ENCODE peak calls at places on chromosomes 1 and 21, in ten cellular contexts. One of them, this sample, is unnamed.
A peak's percentile ranks its signal among the peaks of the same experiment; 100 is the strongest.

GRCh38 chr21:43917515-43918384 is 52.7 kb downstream of the AGPAT3 start:
- DNase-seq in fibroblast of lung: no peak
- DNase-seq in BJ: no peak
- DNase-seq in lower lobe of right lung: peak; percentile 32
- DNase-seq in retinal pigment epithelial cell: no peak
- DNase-seq in GM12865: peak; percentile 72
- DNase-seq in progenitor cell of endocrine pancreas: no peak
- DNase-seq in adrenal gland: no peak
- DNase-seq in WTC11: no peak
- DNase-seq in cardiac muscle cell: no peak
- DNase-seq in this sample: no peak

GRCh38 chr1:156691665-156692408 is 13.5 kb downstream of the CRABP2 start:
- DNase-seq in retinal pigment epithelial cell: no peak
- DNase-seq in lower lobe of right lung: no peak
- DNase-seq in cardiac muscle cell: peak; percentile 60
- DNase-seq in fibroblast of lung: no peak
- DNase-seq in BJ: no peak
- DNase-seq in WTC11: no peak
- DNase-seq in adrenal gland: no peak
- DNase-seq in GM12865: no peak
- DNase-seq in progenitor cell of endocrine pancreas: no peak
- DNase-seq in this sample: peak; percentile 57

GRCh38 chr1:105337427-105337826 is 1587.7 kb downstream of the AMY1C start:
- DNase-seq in BJ: no peak
- DNase-seq in fibroblast of lung: no peak
- DNase-seq in lower lobe of right lung: no peak
- DNase-seq in progenitor cell of endocrine pancreas: no peak
- DNase-seq in WTC11: no peak
- DNase-seq in adrenal gland: no peak
- DNase-seq in GM12865: no peak
- DNase-seq in cardiac muscle cell: no peak
- DNase-seq in retinal pigment epithelial cell: no peak
- DNase-seq in this sample: no peak

GRCh38 chr21:38170283-38170682 is 86.5 kb upstream of the KCNJ15 start:
- DNase-seq in fibroblast of lung: peak; percentile 15
- DNase-seq in WTC11: peak; percentile 44
- DNase-seq in adrenal gland: peak; percentile 16
- DNase-seq in retinal pigment epithelial cell: no peak
- DNase-seq in progenitor cell of endocrine pancreas: no peak
- DNase-seq in GM12865: peak; percentile 29
- DNase-seq in BJ: no peak
- DNase-seq in cardiac muscle cell: no peak
- DNase-seq in lower lobe of right lung: peak; percentile 56
- DNase-seq in this sample: no peak

GRCh38 chr1:230753586-230754251 is 6.5 kb downstream of the CAPN9 start:
- DNase-seq in lower lobe of right lung: no peak
- DNase-seq in WTC11: peak; percentile 73
- DNase-seq in fibroblast of lung: peak; percentile 18
- DNase-seq in retinal pigment epithelial cell: no peak
- DNase-seq in progenitor cell of endocrine pancreas: peak; percentile 30
- DNase-seq in cardiac muscle cell: peak; percentile 76
- DNase-seq in BJ: no peak
- DNase-seq in GM12865: no peak
- DNase-seq in adrenal gland: peak; percentile 68
- DNase-seq in this sample: no peak

GRCh38 chr1:247268390-247269045 is 12.6 kb downstream of the VN1R5 start:
- DNase-seq in adrenal gland: no peak
- DNase-seq in WTC11: no peak
- DNase-seq in fibroblast of lung: peak; percentile 4
- DNase-seq in progenitor cell of endocrine pancreas: no peak
- DNase-seq in BJ: no peak
- DNase-seq in GM12865: no peak
- DNase-seq in cardiac muscle cell: no peak
- DNase-seq in lower lobe of right lung: no peak
- DNase-seq in retinal pigment epithelial cell: no peak
- DNase-seq in this sample: no peak

GRCh38 chr1:114779722-114780121 is 763 bp downstream of the SIKE1 start:
- DNase-seq in WTC11: no peak
- DNase-seq in cardiac muscle cell: no peak
- DNase-seq in BJ: no peak
- DNase-seq in fibroblast of lung: no peak
- DNase-seq in adrenal gland: no peak
- DNase-seq in retinal pigment epithelial cell: no peak
- DNase-seq in GM12865: no peak
- DNase-seq in progenitor cell of endocrine pancreas: no peak
- DNase-seq in lower lobe of right lung: no peak
- DNase-seq in this sample: no peak

GRCh38 chr1:25774921-25775774 is 24.8 kb upstream of the SELENON start:
- DNase-seq in BJ: no peak
- DNase-seq in fibroblast of lung: no peak
- DNase-seq in WTC11: no peak
- DNase-seq in adrenal gland: no peak
- DNase-seq in retinal pigment epithelial cell: no peak
- DNase-seq in cardiac muscle cell: peak; percentile 53
- DNase-seq in progenitor cell of endocrine pancreas: no peak
- DNase-seq in lower lobe of right lung: no peak
- DNase-seq in GM12865: peak; percentile 27
- DNase-seq in this sample: no peak

GRCh38 chr1:221451741-221452140 is 290.1 kb downstream of the DUSP10 start:
- DNase-seq in progenitor cell of endocrine pancreas: no peak
- DNase-seq in fibroblast of lung: no peak
- DNase-seq in cardiac muscle cell: no peak
- DNase-seq in WTC11: no peak
- DNase-seq in GM12865: no peak
- DNase-seq in BJ: no peak
- DNase-seq in retinal pigment epithelial cell: no peak
- DNase-seq in lower lobe of right lung: no peak
- DNase-seq in adrenal gland: no peak
- DNase-seq in this sample: no peak

GRCh38 chr1:208247696-208248095 is 3.5 kb upstream of the PLXNA2 start:
- DNase-seq in BJ: no peak
- DNase-seq in progenitor cell of endocrine pancreas: no peak
- DNase-seq in retinal pigment epithelial cell: no peak
- DNase-seq in GM12865: no peak
- DNase-seq in WTC11: no peak
- DNase-seq in cardiac muscle cell: peak; percentile 64
- DNase-seq in lower lobe of right lung: no peak
- DNase-seq in adrenal gland: no peak
- DNase-seq in fibroblast of lung: no peak
- DNase-seq in this sample: no peak

GRCh38 chr1:239084459-239085080 is 301.8 kb upstream of the CHRM3 start:
- DNase-seq in adrenal gland: no peak
- DNase-seq in cardiac muscle cell: no peak
- DNase-seq in BJ: no peak
- DNase-seq in lower lobe of right lung: no peak
- DNase-seq in fibroblast of lung: no peak
- DNase-seq in GM12865: no peak
- DNase-seq in progenitor cell of endocrine pancreas: no peak
- DNase-seq in WTC11: peak; percentile 16
- DNase-seq in retinal pigment epithelial cell: no peak
- DNase-seq in this sample: no peak
- TF ChIP-seq CTCF in adrenal gland: no peak
- TF ChIP-seq CTCF in cardiac muscle cell: no peak
- TF ChIP-seq CTCF in BJ: no peak
- TF ChIP-seq CTCF in lower lobe of right lung: no peak
- TF ChIP-seq CTCF in fibroblast of lung: no peak
- TF ChIP-seq CTCF in GM12865: no peak
- TF ChIP-seq CTCF in progenitor cell of endocrine pancreas: no peak
- TF ChIP-seq CTCF in WTC11: no peak
- TF ChIP-seq CTCF in retinal pigment epithelial cell: no peak
- TF ChIP-seq CTCF in this sample: no peak

GRCh38 chr1:61518670-61519400 is 206.1 kb downstream of the TM2D1 start:
- DNase-seq in WTC11: no peak
- DNase-seq in fibroblast of lung: peak; percentile 6
- DNase-seq in progenitor cell of endocrine pancreas: no peak
- DNase-seq in GM12865: peak; percentile 35
- DNase-seq in retinal pigment epithelial cell: no peak
- DNase-seq in lower lobe of right lung: no peak
- DNase-seq in BJ: no peak
- DNase-seq in adrenal gland: no peak
- DNase-seq in cardiac muscle cell: no peak
- DNase-seq in this sample: no peak

GRCh38 chr1:61517345-61517744 is 207.6 kb downstream of the TM2D1 start:
- DNase-seq in GM12865: no peak
- DNase-seq in lower lobe of right lung: no peak
- DNase-seq in fibroblast of lung: no peak
- DNase-seq in adrenal gland: no peak
- DNase-seq in progenitor cell of endocrine pancreas: no peak
- DNase-seq in cardiac muscle cell: no peak
- DNase-seq in BJ: no peak
- DNase-seq in WTC11: no peak
- DNase-seq in retinal pigment epithelial cell: no peak
- DNase-seq in this sample: no peak

GRCh38 chr1:61523219-61523618 is 201.7 kb downstream of the TM2D1 start:
- DNase-seq in progenitor cell of endocrine pancreas: no peak
- DNase-seq in GM12865: no peak
- DNase-seq in BJ: no peak
- DNase-seq in adrenal gland: no peak
- DNase-seq in lower lobe of right lung: no peak
- DNase-seq in WTC11: no peak
- DNase-seq in fibroblast of lung: no peak
- DNase-seq in retinal pigment epithelial cell: no peak
- DNase-seq in cardiac muscle cell: no peak
- DNase-seq in this sample: no peak

GRCh38 chr1:61515096-61515495 is 209.8 kb downstream of the TM2D1 start:
- DNase-seq in lower lobe of right lung: no peak
- DNase-seq in progenitor cell of endocrine pancreas: no peak
- DNase-seq in GM12865: no peak
- DNase-seq in adrenal gland: no peak
- DNase-seq in fibroblast of lung: no peak
- DNase-seq in retinal pigment epithelial cell: no peak
- DNase-seq in BJ: no peak
- DNase-seq in cardiac muscle cell: no peak
- DNase-seq in WTC11: no peak
- DNase-seq in this sample: no peak

DNA sequence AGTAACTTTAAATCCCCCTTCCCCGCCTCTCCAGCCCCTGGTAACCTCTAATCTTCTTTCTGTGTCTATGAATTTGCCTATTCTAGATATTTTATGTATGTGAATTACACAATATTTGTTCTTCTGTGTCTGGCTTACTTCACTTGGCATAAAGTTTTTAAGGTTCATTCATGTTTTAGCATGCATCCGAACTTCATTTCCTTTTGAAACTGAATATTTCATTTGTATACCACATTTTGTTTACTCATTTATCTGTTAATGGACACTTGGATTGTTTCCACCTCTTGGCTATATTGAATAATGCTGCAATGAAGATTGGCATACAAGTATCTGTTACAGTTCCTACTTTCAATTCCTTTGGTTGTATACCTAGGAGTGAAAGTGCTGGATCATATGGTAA is 205.3 kb downstream of the TM2D1 start:
- DNase-seq in adrenal gland: no peak
- DNase-seq in fibroblast of lung: no peak
- DNase-seq in GM12865: no peak
- DNase-seq in lower lobe of right lung: no peak
- DNase-seq in progenitor cell of endocrine pancreas: no peak
- DNase-seq in retinal pigment epithelial cell: no peak
- DNase-seq in cardiac muscle cell: no peak
- DNase-seq in WTC11: no peak
- DNase-seq in BJ: no peak
- DNase-seq in this sample: no peak
- TF ChIP-seq CTCF in adrenal gland: no peak
- TF ChIP-seq CTCF in fibroblast of lung: no peak
- TF ChIP-seq CTCF in GM12865: no peak
- TF ChIP-seq CTCF in lower lobe of right lung: no peak
- TF ChIP-seq CTCF in progenitor cell of endocrine pancreas: no peak
- TF ChIP-seq CTCF in retinal pigment epithelial cell: no peak
- TF ChIP-seq CTCF in cardiac muscle cell: no peak
- TF ChIP-seq CTCF in WTC11: no peak
- TF ChIP-seq CTCF in BJ: no peak
- TF ChIP-seq CTCF in this sample: no peak

DNA sequence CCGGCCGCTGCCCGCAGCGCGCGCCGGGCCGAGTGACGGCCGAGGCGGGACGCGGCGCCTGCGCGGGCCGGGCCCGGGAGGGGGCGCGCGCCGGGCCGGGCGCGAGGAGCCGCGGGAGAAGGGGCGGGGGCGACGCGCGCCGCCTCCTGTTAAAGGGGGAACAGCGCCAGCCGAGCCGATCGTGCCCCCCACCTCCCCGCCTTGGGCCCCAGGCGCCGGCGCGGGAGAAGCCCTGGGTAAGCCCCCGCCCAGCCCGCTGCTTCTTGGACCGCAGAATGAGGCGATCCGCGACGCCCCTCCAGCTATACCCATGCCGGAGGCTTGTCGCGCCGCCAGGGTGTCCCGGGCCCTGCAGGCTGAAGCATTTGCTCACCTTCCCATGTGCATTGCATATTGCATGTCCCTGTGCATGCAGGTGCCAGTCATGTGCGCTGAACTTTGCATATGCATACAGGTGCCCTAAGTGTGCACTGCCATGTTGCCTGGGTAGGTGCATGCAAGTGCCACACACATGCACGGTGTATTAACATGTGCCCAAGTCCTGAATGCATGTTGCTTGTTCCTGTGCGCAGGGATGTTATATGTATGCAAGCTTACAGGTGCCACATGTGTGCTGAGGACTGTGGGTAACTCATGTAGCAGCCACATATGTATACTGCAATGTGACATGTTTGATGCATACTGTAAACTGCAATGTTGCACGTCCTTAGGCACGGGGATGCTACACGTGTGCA is at the start of gene ADGRB2:
- DNase-seq in progenitor cell of endocrine pancreas: peak; percentile 28
- DNase-seq in fibroblast of lung: no peak
- DNase-seq in WTC11: peak; percentile 70
- DNase-seq in GM12865: no peak
- DNase-seq in retinal pigment epithelial cell: no peak
- DNase-seq in BJ: no peak
- DNase-seq in lower lobe of right lung: no peak
- DNase-seq in adrenal gland: no peak
- DNase-seq in cardiac muscle cell: peak; percentile 70
- DNase-seq in this sample: no peak
- TF ChIP-seq CTCF in progenitor cell of endocrine pancreas: no peak
- TF ChIP-seq CTCF in fibroblast of lung: no peak
- TF ChIP-seq CTCF in WTC11: no peak
- TF ChIP-seq CTCF in GM12865: no peak
- TF ChIP-seq CTCF in retinal pigment epithelial cell: no peak
- TF ChIP-seq CTCF in BJ: no peak
- TF ChIP-seq CTCF in lower lobe of right lung: no peak
- TF ChIP-seq CTCF in adrenal gland: no peak
- TF ChIP-seq CTCF in cardiac muscle cell: no peak
- TF ChIP-seq CTCF in this sample: no peak

GRCh38 chr1:91455334-91455733 is 45.3 kb upstream of the CDC7 start:
- DNase-seq in BJ: no peak
- DNase-seq in WTC11: no peak
- DNase-seq in cardiac muscle cell: no peak
- DNase-seq in GM12865: no peak
- DNase-seq in retinal pigment epithelial cell: no peak
- DNase-seq in lower lobe of right lung: no peak
- DNase-seq in fibroblast of lung: no peak
- DNase-seq in progenitor cell of endocrine pancreas: no peak
- DNase-seq in adrenal gland: no peak
- DNase-seq in this sample: no peak

DNA sequence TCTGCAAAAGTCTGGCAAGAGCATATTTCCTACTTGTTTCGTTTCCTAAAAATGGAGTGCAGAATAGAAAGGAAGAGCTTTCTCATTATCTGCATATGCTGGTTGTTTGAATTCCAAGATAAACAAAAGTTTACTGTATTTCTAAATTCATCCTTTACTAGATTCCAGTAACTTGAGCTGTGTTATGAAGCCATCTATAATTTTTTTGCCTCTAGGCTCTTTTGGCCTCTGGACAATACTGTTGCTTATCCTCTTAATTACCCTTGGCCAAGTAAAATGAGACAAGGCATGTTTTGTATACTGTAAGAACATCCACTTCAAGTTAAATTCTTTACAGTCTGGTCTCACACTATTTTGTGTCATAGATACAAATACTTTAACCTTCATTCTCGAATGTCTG is 45.6 kb upstream of the HFM1 start:
- DNase-seq in adrenal gland: no peak
- DNase-seq in WTC11: no peak
- DNase-seq in progenitor cell of endocrine pancreas: no peak
- DNase-seq in cardiac muscle cell: no peak
- DNase-seq in BJ: peak; percentile 29
- DNase-seq in GM12865: no peak
- DNase-seq in lower lobe of right lung: no peak
- DNase-seq in retinal pigment epithelial cell: peak; percentile 5
- DNase-seq in fibroblast of lung: peak; percentile 50
- DNase-seq in this sample: no peak
- TF ChIP-seq CTCF in adrenal gland: no peak
- TF ChIP-seq CTCF in WTC11: no peak
- TF ChIP-seq CTCF in progenitor cell of endocrine pancreas: no peak
- TF ChIP-seq CTCF in cardiac muscle cell: no peak
- TF ChIP-seq CTCF in BJ: no peak
- TF ChIP-seq CTCF in GM12865: no peak
- TF ChIP-seq CTCF in lower lobe of right lung: no peak
- TF ChIP-seq CTCF in retinal pigment epithelial cell: no peak
- TF ChIP-seq CTCF in fibroblast of lung: no peak
- TF ChIP-seq CTCF in this sample: no peak

This sample was measured in kidney epithelial cell.